ENCODE peak calls at places on chromosomes 7 and 10, in six cellular contexts. W, K, A, J, Z and P are unnamed samples.

GRCh38 chr10:72171175-72171630 is 44.6 kb upstream of the ANAPC16 start:
- DNase-seq in W (peak), K (no peak), A (no peak), J (peak), Z (no peak), P (peak)

GRCh38 chr7:106110885-106111670 is 1.0 kb downstream of the SYPL1 start:
- DNase-seq in W (no peak), K (no peak), A (no peak), J (no peak), Z (no peak), P (no peak)

GRCh38 chr7:46226860-46227259 is 305.8 kb upstream of the IGFBP3 start:
- DNase-seq in W (no peak), K (no peak), A (no peak), J (peak), Z (no peak), P (no peak)

GRCh38 chr10:94632954-94633353 is 50.6 kb upstream of the CYP2C18 start:
- DNase-seq in W (no peak), K (no peak), A (no peak), J (no peak), Z (no peak), P (no peak)

GRCh38 chr7:47720141-47720906 is 138.4 kb upstream of the TNS3 start:
- DNase-seq in W (no peak), K (no peak), A (no peak), J (no peak), Z (no peak), P (no peak)

GRCh38 chr10:131641231-131641630 is 259.6 kb upstream of the PPP2R2D start:
- DNase-seq in W (peak), K (no peak), A (no peak), J (no peak), Z (no peak), P (no peak)

GRCh38 chr7:21526007-21526406 is 16.8 kb upstream of the DNAH11 start:
- DNase-seq in W (no peak), K (no peak), A (no peak), J (peak), Z (no peak), P (peak)

GRCh38 chr7:115574676-115575291 is 455.8 kb downstream of the TFEC start:
- DNase-seq in W (no peak), K (no peak), A (no peak), J (no peak), Z (no peak), P (no peak)

GRCh38 chr7:17289074-17289665 is 9.3 kb upstream of the AHR start:
- DNase-seq in W (peak), K (no peak), A (no peak), J (no peak), Z (no peak), P (no peak)

GRCh38 chr10:114304566-114305421 is 65.7 kb downstream of the VWA2 start:
- DNase-seq in W (peak), K (peak), A (peak), J (peak), Z (peak), P (peak)

GRCh38 chr10:115624448-115624847 is 531.3 kb downstream of the ATRNL1 start:
- DNase-seq in W (peak), K (no peak), A (no peak), J (no peak), Z (no peak), P (no peak)

GRCh38 chr10:52486840-52487611 is 172.9 kb downstream of the DKK1 start:
- DNase-seq in W (peak), K (no peak), A (no peak), J (peak), Z (no peak), P (no peak)

GRCh38 chr7:40455485-40455884 is 320.7 kb downstream of the SUGCT start:
- DNase-seq in W (no peak), K (no peak), A (no peak), J (no peak), Z (no peak), P (no peak)

GRCh38 chr7:70053421-70053820 is 455.1 kb downstream of the AUTS2 start:
- DNase-seq in W (no peak), K (no peak), A (no peak), J (no peak), Z (no peak), P (no peak)

GRCh38 chr10:24493168-24493567 is 230.5 kb downstream of the ARHGAP21 start:
- DNase-seq in W (no peak), K (no peak), A (no peak), J (no peak), Z (no peak), P (no peak)

GRCh38 chr10:119441151-119441821 is 101.2 kb downstream of the RGS10 start:
- DNase-seq in W (no peak), K (no peak), A (no peak), J (no peak), Z (no peak), P (no peak)

GRCh38 chr10:132421377-132422168 is 24.6 kb downstream of the PWWP2B start:
- DNase-seq in W (peak), K (no peak), A (no peak), J (peak), Z (no peak), P (no peak)

GRCh38 chr7:867001-867405 is 9.4 kb upstream of the GET4 start:
- DNase-seq in W (no peak), K (no peak), A (no peak), J (no peak), Z (no peak), P (no peak)

GRCh38 chr10:63633677-63634487 is 112.7 kb downstream of the REEP3 start:
- DNase-seq in W (no peak), K (no peak), A (no peak), J (peak), Z (no peak), P (peak)

GRCh38 chr7:54940748-54941147 is 78.1 kb upstream of the EGFR start:
- DNase-seq in W (no peak), K (no peak), A (no peak), J (no peak), Z (no peak), P (no peak)

GRCh38 chr7:2445047-2445446 is 31.2 kb downstream of the GRIFIN start:
- DNase-seq in W (no peak), K (no peak), A (no peak), J (no peak), Z (no peak), P (no peak)

GRCh38 chr7:51679358-51679757 is 362.7 kb upstream of the COBL start:
- DNase-seq in W (no peak), K (no peak), A (no peak), J (no peak), Z (no peak), P (no peak)

GRCh38 chr7:27198138-27198841 is 1.6 kb downstream of the HOXA13 start:
- DNase-seq in W (no peak), K (no peak), A (no peak), J (no peak), Z (no peak), P (no peak)

GRCh38 chr7:1851731-1852531 is 181.9 kb downstream of the ELFN1 start:
- DNase-seq in W (no peak), K (no peak), A (no peak), J (no peak), Z (no peak), P (no peak)

GRCh38 chr7:95632609-95633008 is 36.3 kb upstream of the PDK4 start:
- DNase-seq in W (no peak), K (no peak), A (no peak), J (no peak), Z (no peak), P (no peak)

GRCh38 chr7:150357771-150358427 is 10.7 kb upstream of the REPIN1 start:
- DNase-seq in W (no peak), K (no peak), A (no peak), J (no peak), Z (no peak), P (no peak)

GRCh38 chr7:84271550-84271949 is 77.0 kb upstream of the SEMA3A start:
- DNase-seq in W (no peak), K (no peak), A (no peak), J (no peak), Z (no peak), P (no peak)